ENCODE peak calls at places on chromosomes 11 and 22, in eight cellular contexts. T is kidney; D is right atrium auricular region; V is testis; N is H9; Q is heart right ventricle; C is ovary; E is CD8-positive, alpha-beta T cell. J is an unnamed sample.
A peak's percentile ranks its signal among the peaks of the same experiment; 100 is the strongest.

GRCh38 chr11:1549355-1550330 is 22.4 kb downstream of the DUSP8 start:
- DNase-seq in T (no peak), D (no peak), V (no peak), N (no peak), Q (no peak), C (no peak), E (no peak), J (peak; percentile 26)

GRCh38 chr11:133843454-133843987 is 1.8 kb downstream of the SPATA19 start:
- DNase-seq in T (peak; percentile 54), D (no peak), V (no peak), N (no peak), Q (no peak), C (no peak), E (no peak), J (no peak)

GRCh38 chr11:113465786-113466185 is 9.4 kb downstream of the DRD2 start:
- DNase-seq in T (no peak), D (no peak), V (no peak), N (no peak), Q (no peak), C (no peak), E (no peak), J (no peak)

GRCh38 chr11:74268451-74268850 is 43.0 kb downstream of the P4HA3 start:
- DNase-seq in T (no peak), D (no peak), V (no peak), N (no peak), Q (no peak), C (no peak), E (no peak), J (no peak)

GRCh38 chr11:2791139-2791520 is 91.3 kb upstream of the KCNQ1OT1 start:
- DNase-seq in T (peak; percentile 78), D (no peak), V (no peak), N (peak; percentile 33), Q (no peak), C (no peak), E (no peak), J (no peak)

GRCh38 chr11:83192846-83193245 is 666 bp upstream of the ANKRD42 start:
- DNase-seq in T (no peak), D (no peak), V (no peak), N (no peak), Q (no peak), C (no peak), E (no peak), J (no peak)

GRCh38 chr11:21411114-21411513 is 741.7 kb downstream of the NELL1 start:
- DNase-seq in T (no peak), D (no peak), V (no peak), N (no peak), Q (no peak), C (no peak), E (no peak), J (no peak)

GRCh38 chr22:19150482-19151328 is 613 bp upstream of the GSC2 start:
- DNase-seq in T (no peak), D (no peak), V (no peak), N (no peak), Q (no peak), C (no peak), E (no peak), J (no peak)

GRCh38 chr11:69048056-69048717 is 545 bp upstream of the TPCN2 start:
- DNase-seq in T (no peak), D (no peak), V (no peak), N (no peak), Q (no peak), C (no peak), E (no peak), J (no peak)

GRCh38 chr22:24096401-24097115 is 84.7 kb upstream of the SUSD2 start:
- DNase-seq in T (peak; percentile 60), D (no peak), V (no peak), N (no peak), Q (no peak), C (no peak), E (no peak), J (no peak)

GRCh38 chr22:38062782-38063181 is 5.6 kb downstream of the PICK1 start:
- DNase-seq in T (no peak), D (peak; percentile 71), V (peak; percentile 69), N (no peak), Q (no peak), C (no peak), E (no peak), J (peak; percentile 61)

GRCh38 chr11:77082838-77083552 is 16.2 kb downstream of the CAPN5 start:
- DNase-seq in T (peak; percentile 88), D (peak; percentile 84), V (peak; percentile 73), N (no peak), Q (peak; percentile 62), C (peak; percentile 45), E (peak; percentile 60), J (no peak)

GRCh38 chr11:41461057-41461681 is 1.7 kb upstream of the LRRC4C start:
- DNase-seq in T (no peak), D (no peak), V (no peak), N (no peak), Q (no peak), C (no peak), E (no peak), J (no peak)

GRCh38 chr11:1222491-1223345 is at the start of gene MUC5B:
- DNase-seq in T (peak; percentile 64), D (no peak), V (peak; percentile 37), N (peak; percentile 22), Q (no peak), C (no peak), E (peak; percentile 12), J (no peak)

GRCh38 chr22:37416389-37416788 is 10.9 kb downstream of the ELFN2 start:
- DNase-seq in T (no peak), D (no peak), V (no peak), N (no peak), Q (no peak), C (no peak), E (no peak), J (no peak)

GRCh38 chr11:7657306-7658025 is 15.8 kb downstream of the CYB5R2 start:
- DNase-seq in T (no peak), D (peak; percentile 83), V (peak; percentile 85), N (peak; percentile 76), Q (peak; percentile 53), C (peak; percentile 47), E (no peak), J (peak; percentile 41)

GRCh38 chr11:122478986-122479385 is 176.5 kb upstream of the UBASH3B start:
- DNase-seq in T (no peak), D (no peak), V (no peak), N (no peak), Q (no peak), C (no peak), E (no peak), J (no peak)

GRCh38 chr22:40199223-40199622 is 21.5 kb downstream of the TNRC6B start:
- DNase-seq in T (no peak), D (no peak), V (no peak), N (no peak), Q (no peak), C (no peak), E (no peak), J (no peak)

GRCh38 chr11:76243157-76243556 is 36.9 kb upstream of the WNT11 start:
- DNase-seq in T (peak; percentile 60), D (no peak), V (no peak), N (peak; percentile 80), Q (no peak), C (no peak), E (no peak), J (no peak)

GRCh38 chr11:67584205-67584880 is 731 bp downstream of the GSTP1 start:
- DNase-seq in T (peak; percentile 93), D (peak; percentile 78), V (peak; percentile 65), N (no peak), Q (peak; percentile 78), C (peak; percentile 79), E (peak; percentile 30), J (peak; percentile 63)

GRCh38 chr11:64876226-64876750 is 2.1 kb downstream of the EHD1 start:
- DNase-seq in T (peak; percentile 46), D (no peak), V (no peak), N (no peak), Q (no peak), C (no peak), E (no peak), J (no peak)

GRCh38 chr11:91755951-91756707 is 468.5 kb upstream of the FAT3 start:
- DNase-seq in T (no peak), D (no peak), V (no peak), N (no peak), Q (no peak), C (no peak), E (no peak), J (no peak)

GRCh38 chr22:50525991-50526848 is 822 bp upstream of the SCO2 start:
- DNase-seq in T (peak; percentile 97), D (peak; percentile 72), V (peak; percentile 70), N (peak; percentile 73), Q (peak; percentile 85), C (peak; percentile 85), E (peak; percentile 78), J (peak; percentile 55)

GRCh38 chr11:9738126-9738525 is 74.2 kb downstream of the SWAP70 start:
- DNase-seq in T (no peak), D (no peak), V (no peak), N (no peak), Q (no peak), C (no peak), E (no peak), J (no peak)
- H3K27ac ChIP-seq in T (peak overlapping the region; percentile 6), D (no peak overlapping the region), V (no peak overlapping the region), N (no peak overlapping the region), Q (no peak overlapping the region), C (no peak overlapping the region), E (no peak overlapping the region), J (no peak overlapping the region)

DNA sequence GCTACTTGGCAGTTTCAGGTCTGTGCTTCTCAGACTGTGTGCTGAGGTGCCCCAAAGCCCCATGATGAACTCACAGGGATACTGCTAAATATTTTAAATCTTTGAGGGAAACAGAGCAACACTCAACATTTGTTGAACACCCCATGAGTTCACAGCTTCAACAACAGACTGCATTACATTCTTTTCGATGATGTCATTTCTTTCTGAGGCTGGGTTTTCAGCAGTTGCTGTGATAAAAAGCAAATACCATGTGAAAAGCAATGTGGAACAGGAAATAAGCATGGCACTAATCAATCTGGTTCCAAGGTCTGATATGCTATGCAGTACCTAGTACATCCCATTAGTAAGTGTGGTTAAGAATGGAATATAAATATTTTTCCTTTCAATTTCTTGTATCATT is 82.7 kb downstream of the RPL27A start:
- DNase-seq in T (no peak), D (no peak), V (no peak), N (no peak), Q (no peak), C (no peak), E (no peak), J (no peak)
- H3K27ac ChIP-seq in T (peak overlapping the region; percentile 14), D (peak overlapping the region; percentile 88), V (peak overlapping the region; percentile 81), N (no peak overlapping the region), Q (peak overlapping the region; percentile 75), C (no peak overlapping the region), E (no peak overlapping the region), J (no peak overlapping the region)

GRCh38 chr22:22693531-22693884 is 49.1 kb downstream of the GGTLC2 start:
- DNase-seq in T (no peak), D (no peak), V (no peak), N (no peak), Q (no peak), C (no peak), E (no peak), J (no peak)
- H3K27ac ChIP-seq in T (peak overlapping the region; percentile 68), D (no peak overlapping the region), V (no peak overlapping the region), N (no peak overlapping the region), Q (no peak overlapping the region), C (no peak overlapping the region), E (no peak overlapping the region), J (no peak overlapping the region)

DNA sequence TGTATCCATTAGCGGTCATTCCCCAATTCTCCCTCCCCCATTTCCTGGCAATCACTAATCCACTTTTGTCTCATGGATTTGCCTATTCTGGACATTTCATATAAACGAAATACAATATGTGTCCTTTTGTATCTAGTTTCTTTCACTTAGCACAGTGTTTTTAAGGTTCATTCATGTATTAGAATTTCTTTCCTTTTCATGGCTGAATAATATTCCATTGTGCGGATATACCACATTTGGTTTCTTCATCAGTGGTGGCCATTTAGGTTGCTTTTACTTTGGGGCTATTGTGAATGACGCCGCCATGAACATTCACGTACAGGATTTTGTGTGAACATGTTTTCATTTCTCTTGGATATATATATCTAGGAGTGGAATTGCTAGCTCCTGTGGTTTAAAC is 92.5 kb downstream of the MICAL2 start:
- DNase-seq in T (no peak), D (no peak), V (no peak), N (no peak), Q (no peak), C (no peak), E (no peak), J (no peak)
- H3K27ac ChIP-seq in T (no peak overlapping the region), D (peak overlapping the region; percentile 1), V (no peak overlapping the region), N (no peak overlapping the region), Q (no peak overlapping the region), C (no peak overlapping the region), E (no peak overlapping the region), J (no peak overlapping the region)

J was measured in substantia nigra.